ENCODE peak calls at places on chromosomes 11 and 22, in six cellular contexts. Q is COLO829, H is EH, D is cardiac fibroblast, Y is fibroblast of mammary gland, S is globus pallidus. L is an unnamed sample.

GRCh38 chr11:45483361-45483760 is 182.1 kb downstream of the CHST1 start:
- DNase-seq in Q (no peak), H (no peak), D (no peak), Y (no peak), S (no peak), L (no peak)

GRCh38 chr11:57154718-57155117 is 27.0 kb upstream of the LRRC55 start:
- DNase-seq in Q (no peak), H (no peak), D (no peak), Y (peak; percentile 7), S (no peak), L (no peak)

GRCh38 chr11:65434667-65435179 is 12.1 kb downstream of the NEAT1 start:
- DNase-seq in Q (no peak), H (peak; percentile 48), D (peak; percentile 62), Y (peak; percentile 48), S (no peak), L (no peak)

GRCh38 chr22:44664149-44664548 is 37.9 kb upstream of the PRR5 start:
- DNase-seq in Q (no peak), H (peak; percentile 68), D (peak; percentile 77), Y (no peak), S (peak; percentile 66), L (peak; percentile 21)

GRCh38 chr11:95147364-95147905 is 57.8 kb downstream of the ENDOD1 start:
- DNase-seq in Q (peak; percentile 87), H (peak; percentile 91), D (peak; percentile 93), Y (peak; percentile 92), S (peak; percentile 58), L (no peak)

GRCh38 chr11:30423886-30424285 is 101.0 kb downstream of the ARL14EP start:
- DNase-seq in Q (no peak), H (no peak), D (no peak), Y (no peak), S (no peak), L (no peak)

GRCh38 chr22:30822216-30823014 is 127.7 kb downstream of the OSBP2 start:
- DNase-seq in Q (no peak), H (no peak), D (no peak), Y (no peak), S (no peak), L (no peak)

GRCh38 chr11:65781152-65781961 is 581 bp upstream of the AP5B1 start:
- DNase-seq in Q (no peak), H (no peak), D (no peak), Y (no peak), S (peak; percentile 40), L (no peak)

GRCh38 chr22:17079572-17079971 is 5.2 kb upstream of the IL17RA start:
- DNase-seq in Q (no peak), H (no peak), D (peak; percentile 30), Y (no peak), S (no peak), L (no peak)

GRCh38 chr22:20423636-20424511 is 13.8 kb downstream of the SCARF2 start:
- DNase-seq in Q (peak; percentile 83), H (peak; percentile 30), D (no peak), Y (no peak), S (peak; percentile 47), L (no peak)

GRCh38 chr11:34977039-34977906 is 60.9 kb downstream of the PDHX start:
- DNase-seq in Q (peak; percentile 82), H (peak; percentile 74), D (peak; percentile 52), Y (peak; percentile 83), S (no peak), L (no peak)

GRCh38 chr22:33922268-33922667 is 2.0 kb upstream of the LARGE1 start:
- DNase-seq in Q (no peak), H (peak; percentile 40), D (peak; percentile 39), Y (peak; percentile 9), S (peak; percentile 35), L (no peak)

GRCh38 chr11:27447288-27447914 is 25.2 kb downstream of the LGR4 start:
- DNase-seq in Q (no peak), H (peak; percentile 58), D (peak; percentile 37), Y (peak; percentile 28), S (no peak), L (no peak)

GRCh38 chr11:78428773-78429172 is 11.2 kb upstream of the GAB2 start:
- DNase-seq in Q (no peak), H (no peak), D (no peak), Y (no peak), S (no peak), L (no peak)

GRCh38 chr11:1207451-1208360 is 15.2 kb upstream of the MUC5B start:
- DNase-seq in Q (no peak), H (no peak), D (no peak), Y (no peak), S (no peak), L (no peak)

GRCh38 chr22:31120230-31120629 is 2.5 kb upstream of the INPP5J start:
- DNase-seq in Q (no peak), H (no peak), D (no peak), Y (no peak), S (no peak), L (no peak)

GRCh38 chr22:50676211-50676636 is 3.6 kb downstream of the SHANK3 start:
- DNase-seq in Q (no peak), H (no peak), D (no peak), Y (no peak), S (no peak), L (no peak)

GRCh38 chr11:1926156-1927031 is 6.9 kb downstream of the TNNT3 start:
- DNase-seq in Q (no peak), H (no peak), D (no peak), Y (no peak), S (no peak), L (no peak)

GRCh38 chr22:26484360-26484706 is 656 bp downstream of the SRRD start:
- DNase-seq in Q (no peak), H (peak; percentile 25), D (no peak), Y (peak; percentile 41), S (no peak), L (peak; percentile 30)

GRCh38 chr22:41308054-41308453 is 6.7 kb downstream of the ZC3H7B start:
- DNase-seq in Q (no peak), H (peak; percentile 94), D (peak; percentile 28), Y (peak; percentile 84), S (no peak), L (no peak)

GRCh38 chr11:35927730-35928129 is 16.1 kb upstream of the LDLRAD3 start:
- DNase-seq in Q (no peak), H (no peak), D (peak; percentile 79), Y (peak; percentile 93), S (no peak), L (no peak)

GRCh38 chr11:5364214-5364613 is 12.9 kb downstream of the OR51B6 start:
- DNase-seq in Q (no peak), H (peak; percentile 97), D (peak; percentile 65), Y (peak; percentile 73), S (no peak), L (no peak)

GRCh38 chr11:116042125-116042524 is 537.9 kb upstream of the CADM1 start:
- DNase-seq in Q (no peak), H (no peak), D (no peak), Y (no peak), S (no peak), L (no peak)

GRCh38 chr11:18727499-18728236 is 1.7 kb upstream of the IGSF22 start:
- DNase-seq in Q (peak; percentile 49), H (peak; percentile 43), D (peak; percentile 34), Y (peak; percentile 29), S (no peak), L (no peak)

GRCh38 chr22:41589260-41589600 is 410 bp downstream of the PMM1 start:
- DNase-seq in Q (no peak), H (peak; percentile 34), D (peak; percentile 41), Y (no peak), S (no peak), L (no peak)

GRCh38 chr11:12019337-12019736 is 10.9 kb upstream of the DKK3 start:
- DNase-seq in Q (peak; percentile 97), H (peak; percentile 36), D (peak; percentile 83), Y (no peak), S (peak; percentile 81), L (no peak)

GRCh38 chr11:128336203-128336602 is 251.2 kb downstream of the ETS1 start:
- DNase-seq in Q (no peak), H (peak; percentile 99), D (peak; percentile 87), Y (peak; percentile 85), S (no peak), L (no peak)

GRCh38 chr11:119641991-119642745 is 86.8 kb downstream of the NECTIN1 start:
- DNase-seq in Q (no peak), H (peak; percentile 11), D (peak; percentile 11), Y (peak; percentile 27), S (no peak), L (no peak)

GRCh38 chr11:70126494-70126893 is 48.4 kb downstream of the ANO1 start:
- DNase-seq in Q (no peak), H (no peak), D (no peak), Y (no peak), S (no peak), L (no peak)

GRCh38 chr11:22711880-22712279 is 45.5 kb downstream of the GAS2 start:
- DNase-seq in Q (no peak), H (no peak), D (no peak), Y (no peak), S (no peak), L (no peak)

GRCh38 chr11:98107736-98108135 is 913.0 kb upstream of the CNTN5 start:
- DNase-seq in Q (no peak), H (no peak), D (peak; percentile 16), Y (no peak), S (peak; percentile 11), L (no peak)

GRCh38 chr22:49062155-49063039 is 765.3 kb downstream of the BRD1 start:
- DNase-seq in Q (no peak), H (no peak), D (no peak), Y (no peak), S (no peak), L (no peak)

GRCh38 chr22:36562261-36562835 is 33.4 kb upstream of the EIF3D start:
- DNase-seq in Q (peak; percentile 67), H (peak; percentile 63), D (peak; percentile 42), Y (peak; percentile 51), S (no peak), L (no peak)

GRCh38 chr11:45501980-45502545 is 163.4 kb downstream of the CHST1 start:
- DNase-seq in Q (no peak), H (no peak), D (peak; percentile 32), Y (no peak), S (no peak), L (no peak)

GRCh38 chr11:35918716-35919115 is 25.1 kb upstream of the LDLRAD3 start:
- DNase-seq in Q (peak; percentile 74), H (no peak), D (no peak), Y (no peak), S (no peak), L (no peak)

GRCh38 chr22:24148586-24148985 is 32.7 kb upstream of the SUSD2 start:
- DNase-seq in Q (no peak), H (no peak), D (no peak), Y (no peak), S (no peak), L (no peak)

GRCh38 chr11:124891390-124891861 is 6.2 kb downstream of the ROBO4 start:
- DNase-seq in Q (no peak), H (no peak), D (no peak), Y (no peak), S (no peak), L (no peak)

GRCh38 chr11:128467610-128468041 is 119.7 kb downstream of the ETS1 start:
- DNase-seq in Q (peak; percentile 98), H (peak; percentile 100), D (peak; percentile 88), Y (peak; percentile 99), S (peak; percentile 38), L (peak; percentile 56)

L was measured in T-helper 22 cell.